ENCODE peak calls at places on chromosomes 11 and 22, in five cellular contexts. Z is GM12891, N is H1, T is gastrocnemius medialis, S is transverse colon. E is an unnamed sample.

GRCh38 chr22:44331881-44332714 is 19.3 kb upstream of the SHISAL1 start:
- DNase-seq in S (no peak), T (no peak), N (no peak), Z (no peak), E (no peak)

GRCh38 chr22:39129746-39130145 is 22.7 kb downstream of the CBX7 start:
- DNase-seq in N (no peak), Z (no peak), S (no peak), T (no peak), E (no peak)

GRCh38 chr22:39208013-39208680 is 36.6 kb downstream of the PDGFB start:
- DNase-seq in T (no peak), Z (no peak), S (no peak), N (no peak), E (no peak)

GRCh38 chr11:111526501-111526900 is 11.9 kb downstream of the HOATZ start:
- DNase-seq in S (no peak), T (no peak), Z (no peak), N (no peak), E (no peak)

GRCh38 chr11:9868641-9869040 is 204.8 kb downstream of the SWAP70 start:
- DNase-seq in Z (no peak), S (no peak), N (no peak), T (no peak), E (no peak)

GRCh38 chr11:3162410-3163240 is 2.5 kb downstream of the OSBPL5 start:
- DNase-seq in T (no peak), Z (peak; percentile 5), N (no peak), S (peak; percentile 7), E (no peak)

GRCh38 chr11:8671242-8671641 is 11.2 kb downstream of the TRIM66 start:
- DNase-seq in N (peak; percentile 77), Z (no peak), S (peak; percentile 14), T (no peak), E (no peak)

GRCh38 chr22:41382610-41383009 is 868 bp downstream of the TEF start:
- DNase-seq in S (no peak), N (no peak), T (no peak), Z (no peak), E (no peak)

GRCh38 chr11:74493816-74494630 is 499 bp upstream of the LIPT2 start:
- DNase-seq in N (no peak), S (no peak), T (no peak), Z (no peak), E (no peak)

GRCh38 chr11:45922425-45923082 is at the start of gene LARGE2:
- DNase-seq in Z (peak; percentile 27), T (no peak), S (peak; percentile 45), N (no peak), E (no peak)

GRCh38 chr11:106724293-106724892 is 293.9 kb downstream of the GUCY1A2 start:
- DNase-seq in T (no peak), N (no peak), Z (no peak), S (no peak), E (no peak)

GRCh38 chr11:9280655-9281301 is 15.6 kb upstream of the DENND5A start:
- DNase-seq in Z (no peak), T (no peak), S (peak; percentile 45), N (no peak), E (peak; percentile 44)

GRCh38 chr22:45318168-45318557 is 8.4 kb downstream of the FAM118A start:
- DNase-seq in S (peak; percentile 84), N (no peak), Z (peak; percentile 66), T (no peak), E (peak; percentile 66)

GRCh38 chr11:47412152-47412746 is 3.9 kb downstream of the SLC39A13 start:
- DNase-seq in T (no peak), Z (no peak), S (peak; percentile 57), N (no peak), E (peak; percentile 73)

GRCh38 chr11:125945011-125945796 is 640 bp upstream of the VSIG10L2 start:
- DNase-seq in Z (no peak), N (no peak), S (no peak), T (no peak), E (no peak)

GRCh38 chr11:1837171-1838076 is 1.4 kb upstream of the TNNI2 start:
- DNase-seq in N (peak; percentile 50), S (peak; percentile 76), T (no peak), Z (peak; percentile 98), E (peak; percentile 63)

GRCh38 chr11:1298695-1299492 is 10.5 kb downstream of the TOLLIP start:
- DNase-seq in N (no peak), S (peak; percentile 89), T (peak; percentile 92), Z (no peak), E (peak; percentile 53)

GRCh38 chr22:48700566-48701295 is 1126.9 kb downstream of the BRD1 start:
- DNase-seq in Z (no peak), S (no peak), T (no peak), N (no peak), E (no peak)

GRCh38 chr11:82775736-82776346 is 42.2 kb upstream of the FAM181B start:
- DNase-seq in T (no peak), Z (peak; percentile 26), N (peak; percentile 50), S (peak; percentile 40), E (peak; percentile 69)

GRCh38 chr11:62553839-62554361 is 7.3 kb upstream of the AHNAK start:
- DNase-seq in S (peak; percentile 62), N (no peak), Z (no peak), T (peak; percentile 68), E (no peak)
- TF ChIP-seq POLR2A in S (no peak), N (no peak), Z (no peak), T (no peak), E (no peak)

GRCh38 chr11:59141673-59142460 is 789 bp upstream of the FAM111A start:
- DNase-seq in Z (no peak), N (no peak), S (no peak), T (no peak), E (no peak)

GRCh38 chr11:59144096-59144495 is 1.4 kb downstream of the FAM111A start:
- DNase-seq in Z (no peak), T (no peak), N (no peak), S (no peak), E (peak; percentile 56)

GRCh38 chr11:59145534-59145933 is 2.9 kb downstream of the FAM111A start:
- DNase-seq in T (no peak), S (no peak), Z (no peak), N (no peak), E (no peak)

GRCh38 chr11:59142530-59143507 is at the start of gene FAM111A:
- DNase-seq in T (peak; percentile 64), N (peak; percentile 67), S (peak; percentile 93), Z (peak; percentile 53), E (peak; percentile 78)

DNA sequence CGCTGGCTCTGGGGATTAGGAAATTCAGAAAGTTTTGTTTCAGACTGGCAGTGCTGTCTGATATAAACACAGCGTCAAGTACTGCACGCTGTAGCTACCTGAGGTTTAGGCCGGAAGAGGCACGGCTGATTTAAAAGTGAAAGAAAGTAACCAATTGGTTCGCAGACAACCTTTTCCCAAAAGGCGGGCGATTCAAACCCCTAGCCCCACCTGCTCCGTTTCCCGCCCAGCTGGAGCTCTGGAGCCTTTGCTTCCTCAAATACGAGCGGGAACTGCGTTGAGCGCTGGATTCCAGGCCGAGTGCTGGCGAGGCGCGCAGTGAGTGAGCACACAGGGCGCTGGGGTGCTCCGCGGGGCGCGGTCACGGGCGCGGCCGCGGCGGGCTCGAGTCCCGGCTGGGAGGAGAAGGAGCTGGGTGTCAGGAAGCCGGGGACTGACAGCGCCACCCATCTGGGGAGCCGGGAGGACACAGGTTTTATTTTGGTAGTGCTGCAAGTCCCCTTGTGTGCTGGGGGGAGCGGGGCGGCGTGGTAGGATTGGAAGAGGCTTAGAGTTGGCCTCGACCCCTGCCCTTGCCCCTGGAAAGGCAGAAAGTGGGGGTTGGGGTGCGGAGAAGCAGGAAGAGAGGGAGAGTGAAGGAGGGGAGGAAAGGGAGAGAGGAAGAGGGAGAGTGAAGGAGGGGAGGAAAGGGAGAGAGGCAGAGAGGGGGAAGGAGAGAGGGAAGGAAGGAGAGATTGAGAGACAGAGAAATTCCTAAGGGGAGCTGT is 2.1 kb downstream of the FAM111A start:
- DNase-seq in N (peak; percentile 70), Z (peak; percentile 63), S (peak; percentile 89), T (peak; percentile 47), E (peak; percentile 87)
- TF ChIP-seq POLR2A in N (peak; percentile 65), Z (no peak), S (no peak), T (peak; percentile 7), E (peak; percentile 50)

GRCh38 chr11:64269380-64270234 is 14.9 kb downstream of the BAD start:
- DNase-seq in N (peak; percentile 98), S (peak; percentile 98), T (peak; percentile 99), Z (peak; percentile 84), E (peak; percentile 98)
- TF ChIP-seq POLR2A in N (no peak), S (peak; percentile 66), T (peak; percentile 35), Z (peak; percentile 67), E (peak; percentile 83)

DNA sequence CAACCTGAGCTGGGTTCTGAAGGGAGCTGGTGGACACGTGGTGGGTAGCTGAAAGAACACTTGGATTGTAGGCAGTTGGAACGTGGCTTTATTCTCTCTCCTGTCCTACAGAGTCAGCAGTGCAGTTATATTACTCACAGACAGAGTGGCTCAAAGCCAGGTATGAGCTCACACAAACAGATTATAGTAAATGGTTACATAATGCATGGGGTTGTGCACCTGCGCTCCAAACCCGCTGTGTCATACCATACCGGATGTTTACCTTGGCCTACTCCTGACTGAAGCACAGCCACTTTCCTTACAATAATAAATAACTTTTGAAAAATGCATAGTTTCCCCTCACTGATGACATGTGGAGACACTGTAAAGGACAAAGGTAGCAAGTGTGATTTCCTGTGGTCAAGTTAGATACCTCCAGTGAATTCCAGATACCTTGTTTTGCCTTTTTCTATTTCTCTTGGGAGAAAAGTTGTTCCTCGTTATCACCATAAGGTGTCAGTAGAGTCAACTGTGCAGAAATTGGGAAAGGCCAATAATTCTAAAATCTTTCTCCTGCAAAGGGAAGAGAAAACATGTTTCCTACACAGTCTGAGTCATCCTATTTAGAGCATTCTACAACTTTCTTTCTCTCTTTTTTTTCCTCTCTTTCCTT is 13.5 kb downstream of the MS4A6A start:
- DNase-seq in T (no peak), N (no peak), S (peak; percentile 52), Z (no peak), E (peak; percentile 55)
- TF ChIP-seq POLR2A in T (no peak), N (no peak), S (no peak), Z (no peak), E (no peak)

GRCh38 chr11:19871531-19871930 is 158.9 kb downstream of the NAV2 start:
- DNase-seq in T (no peak), S (no peak), Z (no peak), N (no peak), E (no peak)

GRCh38 chr11:19868871-19869270 is 156.2 kb downstream of the NAV2 start:
- DNase-seq in S (no peak), T (peak; percentile 14), Z (no peak), N (no peak), E (no peak)

GRCh38 chr11:19869466-19869865 is 156.8 kb downstream of the NAV2 start:
- DNase-seq in S (no peak), Z (no peak), N (no peak), T (no peak), E (no peak)

GRCh38 chr11:19868281-19868821 is 155.7 kb downstream of the NAV2 start:
- DNase-seq in S (peak; percentile 11), T (peak; percentile 90), N (no peak), Z (no peak), E (no peak)

DNA sequence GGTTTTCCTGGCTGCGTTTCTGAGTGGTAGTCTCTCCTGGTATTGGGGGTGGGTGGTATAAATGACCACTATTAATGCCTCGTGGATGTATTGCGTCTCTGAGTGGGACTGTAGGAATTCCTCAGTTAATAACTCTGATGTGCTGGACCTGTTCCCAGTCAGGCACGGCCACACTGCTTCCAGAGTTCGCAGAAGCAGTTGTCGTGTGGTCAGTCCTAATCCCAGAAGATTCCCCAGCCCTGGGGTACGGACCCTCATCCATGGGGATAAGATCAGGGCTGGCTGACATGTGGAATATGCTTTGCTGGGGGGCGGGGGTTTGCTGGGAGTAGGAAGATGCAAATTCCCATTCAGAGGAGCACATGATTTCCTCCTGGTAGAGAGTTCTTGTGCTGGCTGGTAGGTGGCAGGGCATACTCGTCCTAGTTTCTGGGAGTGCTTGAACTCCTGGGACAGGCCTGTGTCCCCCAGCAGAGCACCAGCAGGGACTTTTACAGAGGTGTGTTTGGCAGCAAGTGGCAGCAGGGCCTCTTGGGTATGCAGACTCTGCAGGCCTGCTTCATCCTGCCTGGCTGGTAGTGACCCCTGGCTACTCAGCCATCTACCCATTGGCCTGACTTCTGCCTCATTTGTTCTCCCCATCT is 157.4 kb downstream of the NAV2 start:
- DNase-seq in Z (no peak), N (no peak), T (no peak), S (no peak), E (no peak)
- TF ChIP-seq POLR2A in Z (no peak), N (no peak), T (no peak), S (no peak), E (no peak)

E was measured in erythroblast.